ENCODE peak calls at places on chromosome 7, in ten cellular contexts. One of them, this sample, is unnamed.

GRCh38 chr7:87218941-87219544 is 489 bp downstream of the TMEM243 start:
- DNase-seq in CD4-positive, alpha-beta T cell: peak
- DNase-seq in tibial nerve: peak
- DNase-seq in H54: no peak
- DNase-seq in lung: peak
- DNase-seq in non-pigmented ciliary epithelial cell: no peak
- DNase-seq in C1 segment of cervical spinal cord: peak
- DNase-seq in prostate gland: peak
- DNase-seq in myocyte: peak
- DNase-seq in naive thymus-derived CD8-positive, alpha-beta T cell: peak
- DNase-seq in this sample: peak

GRCh38 chr7:155998328-155998691 is 186.0 kb upstream of the SHH start:
- DNase-seq in tibial nerve: no peak
- DNase-seq in H54: no peak
- DNase-seq in non-pigmented ciliary epithelial cell: no peak
- DNase-seq in CD4-positive, alpha-beta T cell: no peak
- DNase-seq in myocyte: no peak
- DNase-seq in prostate gland: no peak
- DNase-seq in naive thymus-derived CD8-positive, alpha-beta T cell: no peak
- DNase-seq in C1 segment of cervical spinal cord: no peak
- DNase-seq in lung: no peak
- DNase-seq in this sample: no peak

GRCh38 chr7:136687693-136688322 is 180.6 kb upstream of the CHRM2 start:
- DNase-seq in prostate gland: no peak
- DNase-seq in H54: no peak
- DNase-seq in tibial nerve: peak
- DNase-seq in myocyte: peak
- DNase-seq in naive thymus-derived CD8-positive, alpha-beta T cell: no peak
- DNase-seq in C1 segment of cervical spinal cord: no peak
- DNase-seq in CD4-positive, alpha-beta T cell: no peak
- DNase-seq in lung: no peak
- DNase-seq in non-pigmented ciliary epithelial cell: no peak
- DNase-seq in this sample: no peak

GRCh38 chr7:21543528-21544302 is 876 bp downstream of the DNAH11 start:
- DNase-seq in C1 segment of cervical spinal cord: no peak
- DNase-seq in non-pigmented ciliary epithelial cell: no peak
- DNase-seq in tibial nerve: no peak
- DNase-seq in naive thymus-derived CD8-positive, alpha-beta T cell: no peak
- DNase-seq in prostate gland: no peak
- DNase-seq in lung: no peak
- DNase-seq in H54: no peak
- DNase-seq in myocyte: no peak
- DNase-seq in CD4-positive, alpha-beta T cell: no peak
- DNase-seq in this sample: no peak

GRCh38 chr7:148698397-148699023 is at the start of gene CUL1:
- DNase-seq in H54: peak
- DNase-seq in naive thymus-derived CD8-positive, alpha-beta T cell: peak
- DNase-seq in prostate gland: peak
- DNase-seq in myocyte: peak
- DNase-seq in C1 segment of cervical spinal cord: peak
- DNase-seq in lung: peak
- DNase-seq in CD4-positive, alpha-beta T cell: peak
- DNase-seq in non-pigmented ciliary epithelial cell: no peak
- DNase-seq in tibial nerve: peak
- DNase-seq in this sample: peak

GRCh38 chr7:124423863-124424262 is 341.7 kb downstream of the GPR37 start:
- DNase-seq in naive thymus-derived CD8-positive, alpha-beta T cell: no peak
- DNase-seq in myocyte: no peak
- DNase-seq in lung: no peak
- DNase-seq in prostate gland: no peak
- DNase-seq in H54: no peak
- DNase-seq in non-pigmented ciliary epithelial cell: no peak
- DNase-seq in CD4-positive, alpha-beta T cell: no peak
- DNase-seq in tibial nerve: no peak
- DNase-seq in C1 segment of cervical spinal cord: no peak
- DNase-seq in this sample: no peak

GRCh38 chr7:94452257-94452656 is 57.4 kb upstream of the CASD1 start:
- DNase-seq in lung: no peak
- DNase-seq in C1 segment of cervical spinal cord: no peak
- DNase-seq in tibial nerve: no peak
- DNase-seq in CD4-positive, alpha-beta T cell: no peak
- DNase-seq in prostate gland: no peak
- DNase-seq in non-pigmented ciliary epithelial cell: no peak
- DNase-seq in H54: no peak
- DNase-seq in myocyte: peak
- DNase-seq in naive thymus-derived CD8-positive, alpha-beta T cell: no peak
- DNase-seq in this sample: no peak

GRCh38 chr7:22404421-22405023 is 47.6 kb upstream of the RAPGEF5 start:
- DNase-seq in lung: no peak
- DNase-seq in naive thymus-derived CD8-positive, alpha-beta T cell: no peak
- DNase-seq in non-pigmented ciliary epithelial cell: no peak
- DNase-seq in CD4-positive, alpha-beta T cell: no peak
- DNase-seq in myocyte: no peak
- DNase-seq in C1 segment of cervical spinal cord: no peak
- DNase-seq in H54: no peak
- DNase-seq in prostate gland: no peak
- DNase-seq in tibial nerve: no peak
- DNase-seq in this sample: no peak

GRCh38 chr7:77330169-77330882 is 85.8 kb downstream of the GSAP start:
- DNase-seq in prostate gland: no peak
- DNase-seq in non-pigmented ciliary epithelial cell: no peak
- DNase-seq in naive thymus-derived CD8-positive, alpha-beta T cell: no peak
- DNase-seq in C1 segment of cervical spinal cord: no peak
- DNase-seq in myocyte: no peak
- DNase-seq in CD4-positive, alpha-beta T cell: no peak
- DNase-seq in H54: no peak
- DNase-seq in lung: peak
- DNase-seq in tibial nerve: no peak
- DNase-seq in this sample: no peak

GRCh38 chr7:90312745-90313144 is 8.4 kb downstream of the FAM237B start:
- DNase-seq in prostate gland: no peak
- DNase-seq in myocyte: peak
- DNase-seq in tibial nerve: no peak
- DNase-seq in non-pigmented ciliary epithelial cell: no peak
- DNase-seq in lung: no peak
- DNase-seq in C1 segment of cervical spinal cord: no peak
- DNase-seq in naive thymus-derived CD8-positive, alpha-beta T cell: no peak
- DNase-seq in H54: no peak
- DNase-seq in CD4-positive, alpha-beta T cell: no peak
- DNase-seq in this sample: no peak

GRCh38 chr7:95630702-95631458 is 34.6 kb upstream of the PDK4 start:
- DNase-seq in C1 segment of cervical spinal cord: no peak
- DNase-seq in tibial nerve: no peak
- DNase-seq in prostate gland: peak
- DNase-seq in myocyte: no peak
- DNase-seq in CD4-positive, alpha-beta T cell: no peak
- DNase-seq in H54: no peak
- DNase-seq in non-pigmented ciliary epithelial cell: no peak
- DNase-seq in naive thymus-derived CD8-positive, alpha-beta T cell: no peak
- DNase-seq in lung: no peak
- DNase-seq in this sample: no peak